ENCODE peak calls at places on chromosomes 2 and 18, in four cellular contexts. X, K, O and Z are unnamed samples.

GRCh38 chr2:57886196-57886786 is 160.3 kb upstream of the VRK2 start:
- DNase-seq in X (no peak), O (no peak), K (no peak), Z (no peak)

GRCh38 chr2:178579006-178579405 is 98.7 kb downstream of the PLEKHA3 start:
- DNase-seq in O (no peak), K (no peak), X (peak; percentile 22), Z (no peak)

GRCh38 chr2:233147829-233148167 is 87.7 kb downstream of the INPP5D start:
- DNase-seq in O (no peak), X (no peak), K (no peak), Z (no peak)

GRCh38 chr18:78138993-78139496 is 840.6 kb upstream of the SALL3 start:
- DNase-seq in K (no peak), O (no peak), X (no peak), Z (no peak)

GRCh38 chr2:170354409-170354808 is 176.5 kb downstream of the MYO3B start:
- DNase-seq in O (no peak), X (no peak), K (no peak), Z (no peak)

GRCh38 chr2:64990823-64991222 is 1.6 kb downstream of the SLC1A4 start:
- DNase-seq in O (no peak), K (no peak), X (no peak), Z (no peak)

GRCh38 chr2:218717262-218717661 is 6.6 kb downstream of the TTLL4 start:
- DNase-seq in X (no peak), K (no peak), O (no peak), Z (no peak)

GRCh38 chr18:76259726-76260125 is 235.3 kb downstream of the ZNF516 start:
- DNase-seq in K (no peak), O (no peak), X (no peak), Z (peak; percentile 54)

GRCh38 chr18:2961828-2962227 is 51.1 kb downstream of the LPIN2 start:
- DNase-seq in O (no peak), X (no peak), K (no peak), Z (no peak)

GRCh38 chr2:64837116-64837704 is 152.0 kb upstream of the SLC1A4 start:
- DNase-seq in X (no peak), K (no peak), O (no peak), Z (no peak)

GRCh38 chr2:182186132-182186735 is 200.6 kb downstream of the PPP1R1C start:
- DNase-seq in X (peak; percentile 53), K (no peak), O (no peak), Z (no peak)

GRCh38 chr18:71336811-71337210 is 1048.0 kb downstream of the SOCS6 start:
- DNase-seq in K (no peak), X (no peak), O (no peak), Z (no peak)